ENCODE peak calls at places on chromosomes 7 and 10, in ten cellular contexts. One of them, this sample, is unnamed.

GRCh38 chr7:74579800-74580685 is 77.5 kb upstream of the GTF2I start:
- DNase-seq in HepG2: peak
- DNase-seq in A549: peak
- DNase-seq in WTC11: no peak
- DNase-seq in HCT116: no peak
- DNase-seq in GM12878: no peak
- DNase-seq in SK-N-SH: no peak
- DNase-seq in K562: no peak
- DNase-seq in NB4: no peak
- DNase-seq in H1: no peak
- DNase-seq in this sample: no peak

GRCh38 chr7:81645435-81645834 is 124.4 kb downstream of the HGF start:
- DNase-seq in HepG2: no peak
- DNase-seq in A549: no peak
- DNase-seq in WTC11: no peak
- DNase-seq in HCT116: no peak
- DNase-seq in GM12878: no peak
- DNase-seq in SK-N-SH: no peak
- DNase-seq in K562: no peak
- DNase-seq in NB4: no peak
- DNase-seq in H1: no peak
- DNase-seq in this sample: no peak

GRCh38 chr10:129093641-129094040 is 373.4 kb upstream of the MGMT start:
- DNase-seq in HepG2: no peak
- DNase-seq in A549: no peak
- DNase-seq in WTC11: no peak
- DNase-seq in HCT116: no peak
- DNase-seq in GM12878: no peak
- DNase-seq in SK-N-SH: no peak
- DNase-seq in K562: no peak
- DNase-seq in NB4: no peak
- DNase-seq in H1: no peak
- DNase-seq in this sample: no peak

GRCh38 chr10:11547111-11547625 is 64.3 kb downstream of the USP6NL start:
- DNase-seq in HepG2: peak
- DNase-seq in A549: no peak
- DNase-seq in WTC11: no peak
- DNase-seq in HCT116: no peak
- DNase-seq in GM12878: no peak
- DNase-seq in SK-N-SH: no peak
- DNase-seq in K562: no peak
- DNase-seq in NB4: no peak
- DNase-seq in H1: no peak
- DNase-seq in this sample: peak

GRCh38 chr10:42781893-42782445 is 626 bp upstream of the BMS1 start:
- DNase-seq in HepG2: no peak
- DNase-seq in A549: no peak
- DNase-seq in WTC11: no peak
- DNase-seq in HCT116: no peak
- DNase-seq in GM12878: no peak
- DNase-seq in SK-N-SH: no peak
- DNase-seq in K562: no peak
- DNase-seq in NB4: peak
- DNase-seq in H1: no peak
- DNase-seq in this sample: no peak

GRCh38 chr7:23022258-23022745 is 8.4 kb upstream of the HYCC1 start:
- DNase-seq in HepG2: no peak
- DNase-seq in A549: no peak
- DNase-seq in WTC11: no peak
- DNase-seq in HCT116: no peak
- DNase-seq in GM12878: no peak
- DNase-seq in SK-N-SH: no peak
- DNase-seq in K562: peak
- DNase-seq in NB4: no peak
- DNase-seq in H1: no peak
- DNase-seq in this sample: no peak

GRCh38 chr10:101031796-101032636 is 982 bp downstream of the SFXN3 start:
- DNase-seq in HepG2: peak
- DNase-seq in A549: peak
- DNase-seq in WTC11: peak
- DNase-seq in HCT116: no peak
- DNase-seq in GM12878: no peak
- DNase-seq in SK-N-SH: peak
- DNase-seq in K562: no peak
- DNase-seq in NB4: peak
- DNase-seq in H1: peak
- DNase-seq in this sample: no peak

GRCh38 chr7:505171-505570 is 14.5 kb downstream of the PDGFA start:
- DNase-seq in HepG2: no peak
- DNase-seq in A549: no peak
- DNase-seq in WTC11: peak
- DNase-seq in HCT116: no peak
- DNase-seq in GM12878: no peak
- DNase-seq in SK-N-SH: no peak
- DNase-seq in K562: no peak
- DNase-seq in NB4: no peak
- DNase-seq in H1: no peak
- DNase-seq in this sample: no peak

DNA sequence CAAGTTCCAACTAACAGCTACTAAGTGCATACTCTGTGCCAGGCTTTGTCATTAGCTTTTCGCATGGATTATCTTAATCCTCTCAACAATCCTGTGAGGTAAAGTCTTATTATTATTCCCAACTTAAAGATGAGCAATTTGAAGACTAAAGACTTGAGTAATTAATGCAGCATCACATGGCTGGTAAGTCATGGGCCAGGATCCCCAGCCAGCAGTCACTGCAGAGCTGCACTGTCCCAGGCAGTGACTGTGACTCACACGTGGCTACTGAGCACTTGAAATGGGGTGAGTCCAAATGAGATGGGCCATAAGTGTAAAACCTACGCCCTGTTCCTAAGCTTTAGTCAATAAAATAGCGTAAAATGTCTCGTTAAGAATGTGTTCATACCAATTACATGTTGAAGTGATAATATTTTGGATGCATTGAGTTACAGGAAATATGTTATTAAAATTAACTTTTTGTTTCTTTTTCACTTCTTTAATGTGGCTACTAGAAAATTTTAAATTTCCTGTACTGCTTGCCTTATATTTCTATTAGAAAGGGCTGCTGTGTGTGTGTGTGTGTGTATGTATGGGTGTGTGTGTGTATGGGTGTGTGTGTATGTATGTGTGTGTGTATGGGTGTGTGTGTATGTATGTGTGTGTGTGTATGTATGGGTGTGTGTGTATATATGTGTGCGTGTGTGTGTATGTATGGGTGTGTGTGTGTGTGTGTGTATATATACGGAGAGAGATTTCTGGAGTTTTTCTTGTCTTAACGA is 756.3 kb downstream of the AUTS2 start:
- DNase-seq in HepG2: no peak
- DNase-seq in A549: no peak
- DNase-seq in WTC11: no peak
- DNase-seq in HCT116: no peak
- DNase-seq in GM12878: no peak
- DNase-seq in SK-N-SH: peak
- DNase-seq in K562: no peak
- DNase-seq in NB4: no peak
- DNase-seq in H1: no peak
- DNase-seq in this sample: no peak
- TF ChIP-seq MAX in HepG2: no peak
- TF ChIP-seq MAX in A549: no peak
- TF ChIP-seq MAX in WTC11: no peak
- TF ChIP-seq MAX in HCT116: no peak
- TF ChIP-seq MAX in GM12878: no peak
- TF ChIP-seq MAX in SK-N-SH: no peak
- TF ChIP-seq MAX in K562: no peak
- TF ChIP-seq MAX in NB4: no peak
- TF ChIP-seq MAX in H1: no peak
- TF ChIP-seq MAX in this sample: no peak

GRCh38 chr7:66537876-66538275 is 90.8 kb upstream of the KCTD7 start:
- DNase-seq in HepG2: no peak
- DNase-seq in A549: no peak
- DNase-seq in WTC11: no peak
- DNase-seq in HCT116: no peak
- DNase-seq in GM12878: no peak
- DNase-seq in SK-N-SH: no peak
- DNase-seq in K562: no peak
- DNase-seq in NB4: no peak
- DNase-seq in H1: no peak
- DNase-seq in this sample: no peak

GRCh38 chr7:66539264-66539623 is 89.4 kb upstream of the KCTD7 start:
- DNase-seq in HepG2: no peak
- DNase-seq in A549: no peak
- DNase-seq in WTC11: no peak
- DNase-seq in HCT116: no peak
- DNase-seq in GM12878: no peak
- DNase-seq in SK-N-SH: no peak
- DNase-seq in K562: no peak
- DNase-seq in NB4: no peak
- DNase-seq in H1: no peak
- DNase-seq in this sample: no peak

GRCh38 chr7:66542049-66542448 is 86.6 kb upstream of the KCTD7 start:
- DNase-seq in HepG2: no peak
- DNase-seq in A549: no peak
- DNase-seq in WTC11: no peak
- DNase-seq in HCT116: no peak
- DNase-seq in GM12878: no peak
- DNase-seq in SK-N-SH: no peak
- DNase-seq in K562: no peak
- DNase-seq in NB4: no peak
- DNase-seq in H1: no peak
- DNase-seq in this sample: no peak

GRCh38 chr7:66539948-66540375 is 88.7 kb upstream of the KCTD7 start:
- DNase-seq in HepG2: peak
- DNase-seq in A549: no peak
- DNase-seq in WTC11: no peak
- DNase-seq in HCT116: no peak
- DNase-seq in GM12878: no peak
- DNase-seq in SK-N-SH: no peak
- DNase-seq in K562: peak
- DNase-seq in NB4: no peak
- DNase-seq in H1: no peak
- DNase-seq in this sample: no peak

DNA sequence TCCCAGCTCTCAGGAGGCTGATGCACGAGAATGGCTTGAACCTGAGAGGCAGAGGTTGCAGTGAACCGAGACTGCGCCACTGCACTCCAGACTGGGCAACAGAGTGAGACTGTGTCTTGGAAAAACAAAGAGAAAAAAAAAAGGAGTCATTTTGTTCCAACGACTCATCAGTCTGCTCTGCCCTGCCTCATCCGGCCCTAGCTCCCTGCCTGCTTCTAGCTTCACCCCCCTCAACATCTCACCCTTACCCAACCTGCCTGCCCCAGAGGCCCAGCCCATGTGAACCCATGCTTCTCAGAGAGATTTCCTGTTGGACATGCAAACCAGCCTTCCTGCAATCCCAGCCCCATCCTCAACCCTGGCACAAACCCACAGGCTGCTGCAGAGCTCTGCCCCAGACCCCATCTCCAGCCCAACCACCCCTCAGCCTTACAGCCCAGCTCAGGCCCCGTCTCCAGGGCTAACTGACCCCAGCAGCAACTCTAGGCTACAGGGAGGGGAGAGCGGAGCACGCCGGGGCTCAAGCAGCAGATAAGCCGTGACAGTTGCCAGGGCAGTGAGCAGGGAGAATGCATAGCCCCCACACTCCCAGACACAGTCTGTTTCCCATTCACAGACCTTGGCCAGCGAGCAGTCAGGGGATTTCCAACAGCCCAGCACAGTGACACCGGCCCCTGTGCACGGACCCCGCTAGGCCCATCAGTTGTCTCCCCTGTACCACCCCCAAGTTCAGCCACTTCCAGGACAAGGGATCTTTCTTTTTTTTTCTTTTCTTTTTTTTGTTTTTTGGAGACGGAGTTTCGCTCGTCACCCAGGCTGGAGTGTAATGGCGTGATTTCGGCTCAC is 85.9 kb upstream of the KCTD7 start:
- DNase-seq in HepG2: no peak
- DNase-seq in A549: no peak
- DNase-seq in WTC11: no peak
- DNase-seq in HCT116: no peak
- DNase-seq in GM12878: no peak
- DNase-seq in SK-N-SH: peak
- DNase-seq in K562: no peak
- DNase-seq in NB4: no peak
- DNase-seq in H1: no peak
- DNase-seq in this sample: no peak
- TF ChIP-seq MAX in HepG2: no peak
- TF ChIP-seq MAX in A549: no peak
- TF ChIP-seq MAX in WTC11: no peak
- TF ChIP-seq MAX in HCT116: no peak
- TF ChIP-seq MAX in GM12878: no peak
- TF ChIP-seq MAX in SK-N-SH: no peak
- TF ChIP-seq MAX in K562: no peak
- TF ChIP-seq MAX in NB4: no peak
- TF ChIP-seq MAX in H1: no peak
- TF ChIP-seq MAX in this sample: no peak

DNA sequence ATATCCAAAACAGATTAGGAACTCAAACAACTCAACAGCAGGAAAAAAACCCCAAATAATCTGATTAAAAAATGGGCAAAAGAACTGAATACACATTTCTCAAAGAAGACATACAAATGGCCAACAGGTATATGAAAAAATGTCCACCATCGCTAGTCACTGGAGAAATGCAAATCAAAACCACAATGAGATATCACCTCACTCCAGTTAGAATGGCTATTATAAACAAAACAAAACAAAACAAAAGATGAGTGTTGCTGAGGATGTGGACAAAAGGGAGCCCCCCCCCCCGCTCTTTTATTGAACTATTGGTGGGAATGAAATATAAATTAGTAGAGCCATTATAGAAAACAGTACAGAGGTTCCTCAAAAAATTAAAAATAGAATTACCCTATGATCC is 77.8 kb upstream of the RHEB start:
- DNase-seq in HepG2: no peak
- DNase-seq in A549: no peak
- DNase-seq in WTC11: no peak
- DNase-seq in HCT116: no peak
- DNase-seq in GM12878: no peak
- DNase-seq in SK-N-SH: no peak
- DNase-seq in K562: no peak
- DNase-seq in NB4: no peak
- DNase-seq in H1: no peak
- DNase-seq in this sample: no peak
- TF ChIP-seq MAX in HepG2: no peak
- TF ChIP-seq MAX in A549: no peak
- TF ChIP-seq MAX in WTC11: no peak
- TF ChIP-seq MAX in HCT116: no peak
- TF ChIP-seq MAX in GM12878: no peak
- TF ChIP-seq MAX in SK-N-SH: no peak
- TF ChIP-seq MAX in K562: no peak
- TF ChIP-seq MAX in NB4: no peak
- TF ChIP-seq MAX in H1: no peak
- TF ChIP-seq MAX in this sample: no peak

DNA sequence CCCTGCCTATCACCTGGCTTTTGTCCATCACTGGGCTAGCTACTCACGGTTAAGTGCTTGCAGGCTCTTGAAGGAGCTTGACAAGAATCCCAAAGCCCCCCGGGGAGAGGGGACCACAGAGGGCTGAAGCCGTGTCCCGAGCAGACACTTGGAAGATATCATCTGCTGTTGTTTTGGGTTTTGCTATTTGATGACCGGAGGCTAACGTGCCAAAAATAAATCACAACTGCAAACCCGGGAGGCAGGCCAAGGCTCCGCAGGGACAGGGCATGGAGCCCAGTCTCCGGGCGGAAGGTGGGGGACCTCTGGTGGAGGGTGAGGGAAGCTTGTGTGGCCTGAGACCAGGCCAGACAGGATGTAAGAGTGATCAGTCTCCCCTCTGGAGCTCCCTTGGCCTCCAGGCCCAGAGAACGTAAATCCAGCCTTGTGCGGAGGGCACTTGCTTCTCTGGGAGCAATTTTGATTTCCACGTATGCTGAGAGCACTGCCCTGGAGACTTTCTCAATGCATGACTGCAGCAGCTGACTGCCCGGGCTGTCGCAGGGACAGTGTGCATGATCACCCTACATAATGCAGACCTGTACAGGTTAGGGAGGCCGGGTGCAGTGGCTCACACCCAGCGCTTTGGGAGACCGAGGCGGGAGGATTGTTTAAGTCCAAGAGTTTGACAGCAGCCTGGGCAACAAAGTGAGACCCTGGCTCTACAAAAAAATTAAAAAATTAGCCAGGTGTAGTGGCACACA is at the start of gene PHKG1:
- DNase-seq in HepG2: peak
- DNase-seq in A549: peak
- DNase-seq in WTC11: peak
- DNase-seq in HCT116: no peak
- DNase-seq in GM12878: no peak
- DNase-seq in SK-N-SH: peak
- DNase-seq in K562: peak
- DNase-seq in NB4: peak
- DNase-seq in H1: no peak
- DNase-seq in this sample: peak
- TF ChIP-seq MAX in HepG2: no peak
- TF ChIP-seq MAX in A549: no peak
- TF ChIP-seq MAX in WTC11: no peak
- TF ChIP-seq MAX in HCT116: no peak
- TF ChIP-seq MAX in GM12878: no peak
- TF ChIP-seq MAX in SK-N-SH: no peak
- TF ChIP-seq MAX in K562: no peak
- TF ChIP-seq MAX in NB4: no peak
- TF ChIP-seq MAX in H1: no peak
- TF ChIP-seq MAX in this sample: no peak

This sample was measured in endothelial cell of umbilical vein.